ENCODE peak calls at places on chromosomes 6 and 20, in nine cellular contexts. One of them, this sample, is unnamed.

GRCh38 chr6:137519629-137520176 is 25.5 kb upstream of the OLIG3 start:
- DNase-seq in ovary: no peak
- DNase-seq in left lung: no peak
- DNase-seq in prostate gland: no peak
- DNase-seq in H9: no peak
- DNase-seq in mammary epithelial cell: no peak
- DNase-seq in left ventricle myocardium inferior: no peak
- DNase-seq in psoas muscle: no peak
- DNase-seq in IMR-90: no peak
- DNase-seq in this sample: no peak

GRCh38 chr6:13715444-13715883 is 3.8 kb upstream of the RANBP9 start:
- DNase-seq in mammary epithelial cell: peak; percentile 39
- DNase-seq in prostate gland: no peak
- DNase-seq in psoas muscle: no peak
- DNase-seq in ovary: no peak
- DNase-seq in IMR-90: no peak
- DNase-seq in H9: no peak
- DNase-seq in left ventricle myocardium inferior: no peak
- DNase-seq in left lung: no peak
- DNase-seq in this sample: no peak

GRCh38 chr20:3825526-3825925 is 5.2 kb downstream of the AP5S1 start:
- DNase-seq in left ventricle myocardium inferior: no peak
- DNase-seq in ovary: no peak
- DNase-seq in prostate gland: no peak
- DNase-seq in left lung: no peak
- DNase-seq in H9: peak; percentile 67
- DNase-seq in IMR-90: no peak
- DNase-seq in psoas muscle: no peak
- DNase-seq in mammary epithelial cell: no peak
- DNase-seq in this sample: no peak

GRCh38 chr20:31608256-31608980 is 3.3 kb downstream of the ID1 start:
- DNase-seq in mammary epithelial cell: peak; percentile 75
- DNase-seq in left ventricle myocardium inferior: peak; percentile 80
- DNase-seq in prostate gland: peak; percentile 93
- DNase-seq in IMR-90: peak; percentile 48
- DNase-seq in ovary: peak; percentile 82
- DNase-seq in left lung: peak; percentile 95
- DNase-seq in H9: peak; percentile 92
- DNase-seq in psoas muscle: peak; percentile 84
- DNase-seq in this sample: no peak

GRCh38 chr6:8085053-8085511 is 17.3 kb downstream of the EEF1E1 start:
- DNase-seq in prostate gland: no peak
- DNase-seq in psoas muscle: no peak
- DNase-seq in IMR-90: peak; percentile 95
- DNase-seq in left ventricle myocardium inferior: no peak
- DNase-seq in mammary epithelial cell: peak; percentile 93
- DNase-seq in H9: no peak
- DNase-seq in ovary: peak; percentile 54
- DNase-seq in left lung: no peak
- DNase-seq in this sample: no peak

GRCh38 chr20:2742934-2743559 is 50.5 kb downstream of the EBF4 start:
- DNase-seq in left lung: peak; percentile 85
- DNase-seq in prostate gland: no peak
- DNase-seq in H9: peak; percentile 88
- DNase-seq in IMR-90: peak; percentile 59
- DNase-seq in left ventricle myocardium inferior: no peak
- DNase-seq in psoas muscle: no peak
- DNase-seq in ovary: peak; percentile 59
- DNase-seq in mammary epithelial cell: peak; percentile 54
- DNase-seq in this sample: peak; percentile 60

GRCh38 chr20:16712541-16712947 is 17.3 kb upstream of the SNRPB2 start:
- DNase-seq in left ventricle myocardium inferior: no peak
- DNase-seq in mammary epithelial cell: no peak
- DNase-seq in H9: no peak
- DNase-seq in ovary: no peak
- DNase-seq in left lung: no peak
- DNase-seq in prostate gland: no peak
- DNase-seq in IMR-90: no peak
- DNase-seq in psoas muscle: no peak
- DNase-seq in this sample: no peak

GRCh38 chr6:118902731-118903130 is 8.8 kb downstream of the ASF1A start:
- DNase-seq in prostate gland: no peak
- DNase-seq in psoas muscle: no peak
- DNase-seq in left lung: no peak
- DNase-seq in H9: no peak
- DNase-seq in left ventricle myocardium inferior: no peak
- DNase-seq in ovary: no peak
- DNase-seq in mammary epithelial cell: peak; percentile 19
- DNase-seq in IMR-90: peak; percentile 36
- DNase-seq in this sample: no peak

GRCh38 chr6:31356216-31356945 is 598 bp downstream of the HLA-B start:
- DNase-seq in ovary: peak; percentile 64
- DNase-seq in prostate gland: no peak
- DNase-seq in H9: no peak
- DNase-seq in IMR-90: peak; percentile 18
- DNase-seq in psoas muscle: peak; percentile 64
- DNase-seq in mammary epithelial cell: peak; percentile 35
- DNase-seq in left ventricle myocardium inferior: peak; percentile 38
- DNase-seq in left lung: peak; percentile 90
- DNase-seq in this sample: peak; percentile 17

GRCh38 chr6:16721977-16722376 is 39.3 kb downstream of the ATXN1 start:
- DNase-seq in mammary epithelial cell: peak; percentile 80
- DNase-seq in psoas muscle: no peak
- DNase-seq in H9: no peak
- DNase-seq in left ventricle myocardium inferior: no peak
- DNase-seq in prostate gland: no peak
- DNase-seq in IMR-90: no peak
- DNase-seq in ovary: no peak
- DNase-seq in left lung: no peak
- DNase-seq in this sample: no peak

GRCh38 chr6:39929039-39929732 is 5.1 kb downstream of the MOCS1 start:
- DNase-seq in ovary: no peak
- DNase-seq in H9: no peak
- DNase-seq in psoas muscle: no peak
- DNase-seq in mammary epithelial cell: no peak
- DNase-seq in prostate gland: no peak
- DNase-seq in left ventricle myocardium inferior: no peak
- DNase-seq in IMR-90: no peak
- DNase-seq in left lung: no peak
- DNase-seq in this sample: no peak

GRCh38 chr6:42243046-42243445 is 25.4 kb upstream of the MRPS10 start:
- DNase-seq in left lung: no peak
- DNase-seq in ovary: no peak
- DNase-seq in IMR-90: no peak
- DNase-seq in prostate gland: no peak
- DNase-seq in psoas muscle: no peak
- DNase-seq in left ventricle myocardium inferior: no peak
- DNase-seq in H9: no peak
- DNase-seq in mammary epithelial cell: no peak
- DNase-seq in this sample: no peak

GRCh38 chr6:30802731-30803130 is 58.4 kb upstream of the IER3 start:
- DNase-seq in H9: no peak
- DNase-seq in IMR-90: no peak
- DNase-seq in left lung: no peak
- DNase-seq in psoas muscle: no peak
- DNase-seq in ovary: no peak
- DNase-seq in left ventricle myocardium inferior: no peak
- DNase-seq in mammary epithelial cell: peak; percentile 54
- DNase-seq in prostate gland: no peak
- DNase-seq in this sample: no peak

GRCh38 chr20:35954907-35955251 is 577 bp upstream of the SCAND1 start:
- DNase-seq in prostate gland: no peak
- DNase-seq in IMR-90: peak; percentile 43
- DNase-seq in left ventricle myocardium inferior: no peak
- DNase-seq in mammary epithelial cell: no peak
- DNase-seq in left lung: no peak
- DNase-seq in H9: no peak
- DNase-seq in ovary: no peak
- DNase-seq in psoas muscle: no peak
- DNase-seq in this sample: peak; percentile 39

GRCh38 chr6:2450546-2450945 is 205.1 kb upstream of the GMDS start:
- DNase-seq in left ventricle myocardium inferior: peak; percentile 54
- DNase-seq in IMR-90: no peak
- DNase-seq in mammary epithelial cell: peak; percentile 30
- DNase-seq in prostate gland: peak; percentile 38
- DNase-seq in H9: no peak
- DNase-seq in psoas muscle: peak; percentile 68
- DNase-seq in ovary: no peak
- DNase-seq in left lung: no peak
- DNase-seq in this sample: no peak

GRCh38 chr20:37378785-37379598 is 33.1 kb downstream of the SRC start:
- DNase-seq in mammary epithelial cell: no peak
- DNase-seq in left lung: peak; percentile 77
- DNase-seq in H9: no peak
- DNase-seq in IMR-90: peak; percentile 67
- DNase-seq in ovary: peak; percentile 38
- DNase-seq in left ventricle myocardium inferior: no peak
- DNase-seq in psoas muscle: peak; percentile 42
- DNase-seq in prostate gland: no peak
- DNase-seq in this sample: no peak

GRCh38 chr6:138571585-138572199 is 72.4 kb upstream of the NHSL1 start:
- DNase-seq in mammary epithelial cell: no peak
- DNase-seq in ovary: no peak
- DNase-seq in left lung: no peak
- DNase-seq in psoas muscle: no peak
- DNase-seq in prostate gland: no peak
- DNase-seq in left ventricle myocardium inferior: no peak
- DNase-seq in IMR-90: peak; percentile 12
- DNase-seq in H9: no peak
- DNase-seq in this sample: no peak

DNA sequence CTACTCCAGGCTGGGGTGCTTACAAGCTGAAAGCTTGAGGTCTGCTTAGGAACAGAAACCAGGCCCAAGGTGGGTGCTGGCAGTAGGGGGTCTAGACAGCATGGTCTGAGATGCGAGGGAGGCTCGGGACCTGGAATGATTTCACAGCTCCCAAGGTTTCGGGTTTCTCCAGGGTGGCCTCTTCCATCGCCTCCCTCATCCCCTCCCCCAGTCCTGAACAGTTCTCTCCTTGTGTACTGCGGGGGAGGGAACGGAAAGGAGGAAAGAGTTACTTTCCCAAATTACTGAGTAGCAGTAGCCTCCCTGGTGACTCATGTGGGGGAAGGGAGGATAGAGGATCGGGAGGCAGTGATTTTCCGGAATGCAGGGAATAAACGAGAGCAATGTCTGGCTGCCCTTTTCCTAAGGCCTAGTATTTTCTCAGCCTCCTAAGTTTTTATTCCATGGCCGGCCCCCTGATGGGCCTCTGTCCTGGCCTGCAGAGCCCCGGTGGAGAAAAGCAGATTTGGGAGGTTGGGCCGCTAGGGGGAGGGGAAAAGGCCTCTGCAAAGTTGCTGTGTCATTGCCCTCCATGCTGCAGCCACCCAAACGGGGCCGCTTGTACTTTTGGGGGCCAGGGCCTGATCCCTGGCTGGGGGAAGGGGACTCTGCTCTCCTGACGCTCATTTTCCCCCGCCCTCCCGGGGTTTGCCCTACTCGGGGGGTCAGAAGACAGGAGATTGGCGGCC is 1.5 kb downstream of the BRD2 start:
- DNase-seq in mammary epithelial cell: peak; percentile 96
- DNase-seq in ovary: peak; percentile 82
- DNase-seq in IMR-90: peak; percentile 97
- DNase-seq in H9: peak; percentile 81
- DNase-seq in prostate gland: peak; percentile 69
- DNase-seq in left lung: peak; percentile 87
- DNase-seq in psoas muscle: peak; percentile 88
- DNase-seq in left ventricle myocardium inferior: peak; percentile 77
- DNase-seq in this sample: peak; percentile 51
- TF ChIP-seq CTCF in mammary epithelial cell: no peak
- TF ChIP-seq CTCF in ovary: peak; percentile 79
- TF ChIP-seq CTCF in IMR-90: no peak
- TF ChIP-seq CTCF in H9: peak; percentile 46
- TF ChIP-seq CTCF in prostate gland: peak; percentile 65
- TF ChIP-seq CTCF in left lung: no peak
- TF ChIP-seq CTCF in psoas muscle: peak; percentile 38
- TF ChIP-seq CTCF in left ventricle myocardium inferior: peak; percentile 47
- TF ChIP-seq CTCF in this sample: peak; percentile 52

GRCh38 chr6:130624046-130624445 is 203.2 kb upstream of the SMLR1 start:
- DNase-seq in psoas muscle: no peak
- DNase-seq in mammary epithelial cell: peak; percentile 11
- DNase-seq in ovary: no peak
- DNase-seq in left ventricle myocardium inferior: no peak
- DNase-seq in IMR-90: peak; percentile 66
- DNase-seq in H9: no peak
- DNase-seq in prostate gland: no peak
- DNase-seq in left lung: no peak
- DNase-seq in this sample: no peak
- H3K9me3 ChIP-seq in psoas muscle: no peaks in the 10 kb centered on the region
- H3K9me3 ChIP-seq in mammary epithelial cell: peaks cover 2% of the 10 kb centered on the region
- H3K9me3 ChIP-seq in ovary: no peaks in the 10 kb centered on the region
- H3K9me3 ChIP-seq in left ventricle myocardium inferior: peaks cover 20% of the 10 kb centered on the region
- H3K9me3 ChIP-seq in IMR-90: no peaks in the 10 kb centered on the region
- H3K9me3 ChIP-seq in H9: no peaks in the 10 kb centered on the region
- H3K9me3 ChIP-seq in prostate gland: no peaks in the 10 kb centered on the region
- H3K9me3 ChIP-seq in left lung: peaks cover 6% of the 10 kb centered on the region
- H3K9me3 ChIP-seq in this sample: no peaks in the 10 kb centered on the region

DNA sequence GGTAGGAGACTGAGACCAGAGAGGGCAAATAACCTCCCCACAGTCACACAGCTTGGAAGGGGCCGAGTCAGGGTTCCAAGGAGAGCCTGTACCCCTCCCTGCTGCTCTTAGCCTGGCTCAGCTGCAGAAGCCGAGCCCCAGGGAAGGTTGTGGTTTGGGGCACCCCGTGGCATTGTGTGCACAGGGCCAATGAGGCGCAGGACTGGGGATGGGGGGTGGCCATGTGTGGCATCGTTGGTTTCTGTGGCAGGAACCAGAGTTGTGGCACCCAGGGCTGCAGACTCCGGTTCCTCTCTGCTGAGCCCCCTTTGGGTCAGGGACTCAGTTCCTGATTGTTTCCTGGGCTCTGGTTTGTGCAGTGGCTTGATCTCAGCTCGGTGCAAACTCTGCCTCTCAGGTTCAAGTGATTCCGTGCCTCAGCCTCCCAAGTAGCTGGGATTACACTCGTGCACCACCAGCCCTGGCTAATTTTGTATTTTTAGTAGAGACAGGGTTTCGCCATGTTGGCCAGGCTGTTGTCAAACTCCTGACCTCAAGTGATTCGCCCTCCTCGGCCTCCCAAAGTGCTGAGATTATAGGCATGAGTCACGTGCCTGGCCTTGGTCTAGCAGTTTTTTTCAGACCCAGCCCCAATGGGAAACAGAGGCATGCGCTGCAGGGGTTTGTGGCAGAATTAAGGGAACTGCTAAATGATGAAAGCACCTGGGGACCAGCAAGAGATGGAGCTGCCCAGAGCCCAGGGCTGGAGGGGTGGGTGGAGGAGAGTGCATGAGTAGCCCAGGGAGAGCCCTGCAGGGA is 221.0 kb upstream of the SULF2 start:
- DNase-seq in IMR-90: no peak
- DNase-seq in mammary epithelial cell: peak; percentile 16
- DNase-seq in H9: no peak
- DNase-seq in left ventricle myocardium inferior: no peak
- DNase-seq in ovary: no peak
- DNase-seq in psoas muscle: no peak
- DNase-seq in left lung: no peak
- DNase-seq in prostate gland: no peak
- DNase-seq in this sample: no peak
- H3K27ac ChIP-seq in IMR-90: no peak overlapping the region
- H3K27ac ChIP-seq in mammary epithelial cell: no peak overlapping the region
- H3K27ac ChIP-seq in H9: no peak overlapping the region
- H3K27ac ChIP-seq in left ventricle myocardium inferior: no peak overlapping the region
- H3K27ac ChIP-seq in ovary: no peak overlapping the region
- H3K27ac ChIP-seq in psoas muscle: no peak overlapping the region
- H3K27ac ChIP-seq in left lung: no peak overlapping the region
- H3K27ac ChIP-seq in prostate gland: no peak overlapping the region
- H3K27ac ChIP-seq in this sample: no peak overlapping the region

GRCh38 chr6:66568271-66568670 is 861.2 kb upstream of the EYS start:
- DNase-seq in left lung: no peak
- DNase-seq in mammary epithelial cell: no peak
- DNase-seq in psoas muscle: no peak
- DNase-seq in ovary: no peak
- DNase-seq in IMR-90: no peak
- DNase-seq in H9: peak; percentile 43
- DNase-seq in left ventricle myocardium inferior: no peak
- DNase-seq in prostate gland: no peak
- DNase-seq in this sample: no peak
- TF ChIP-seq CTCF in left lung: no peak
- TF ChIP-seq CTCF in mammary epithelial cell: no peak
- TF ChIP-seq CTCF in psoas muscle: no peak
- TF ChIP-seq CTCF in ovary: no peak
- TF ChIP-seq CTCF in IMR-90: no peak
- TF ChIP-seq CTCF in H9: peak; percentile 47
- TF ChIP-seq CTCF in left ventricle myocardium inferior: no peak
- TF ChIP-seq CTCF in prostate gland: no peak
- TF ChIP-seq CTCF in this sample: no peak